ENCODE peak calls at places on chromosome 20, in ten cellular contexts. K, R, A, B, J, O, Q, V, M and W are unnamed samples.

GRCh38 chr20:41798926-41799502 is 180.8 kb upstream of the CHD6 start:
- DNase-seq in B (no peak), V (peak), A (no peak), M (no peak), Q (no peak), O (no peak), R (no peak), J (no peak), K (no peak), W (no peak)

GRCh38 chr20:59308493-59309201 is 8.2 kb downstream of the EDN3 start:
- DNase-seq in B (no peak), K (no peak), Q (no peak), A (no peak), V (no peak), R (no peak), M (no peak), O (peak), J (no peak), W (no peak)

GRCh38 chr20:63624486-63624885 is 2.4 kb downstream of the GMEB2 start:
- DNase-seq in Q (no peak), R (peak), J (peak), O (no peak), A (no peak), M (no peak), K (peak), V (peak), B (no peak), W (no peak)

GRCh38 chr20:3461911-3462677 is 8.7 kb upstream of the ATRN start:
- DNase-seq in R (no peak), Q (no peak), J (no peak), A (no peak), O (peak), V (no peak), M (no peak), B (no peak), K (no peak), W (no peak)

GRCh38 chr20:59402697-59403096 is 102.3 kb downstream of the EDN3 start:
- DNase-seq in J (no peak), O (no peak), A (peak), V (no peak), K (no peak), M (no peak), R (no peak), Q (no peak), B (no peak), W (peak)

GRCh38 chr20:46324960-46325703 is 16.8 kb upstream of the CDH22 start:
- DNase-seq in Q (peak), V (peak), O (peak), B (peak), J (peak), K (peak), A (no peak), R (no peak), M (peak), W (peak)

GRCh38 chr20:51760905-51761544 is 7.2 kb downstream of the ATP9A start:
- DNase-seq in K (no peak), V (peak), J (peak), R (no peak), A (no peak), B (no peak), Q (peak), O (no peak), M (no peak), W (no peak)

GRCh38 chr20:61731363-61732181 is 334.1 kb downstream of the TAF4 start:
- DNase-seq in V (no peak), M (peak), O (no peak), R (peak), K (peak), A (no peak), B (no peak), J (no peak), Q (peak), W (no peak)

GRCh38 chr20:32965581-32966373 is 38.5 kb downstream of the SUN5 start:
- DNase-seq in O (peak), R (no peak), K (no peak), Q (no peak), V (no peak), B (no peak), J (no peak), A (no peak), M (no peak), W (peak)

GRCh38 chr20:63177134-63177784 is 38.7 kb downstream of the YTHDF1 start:
- DNase-seq in J (no peak), K (no peak), A (no peak), O (no peak), M (no peak), B (no peak), R (no peak), Q (no peak), V (peak), W (peak)

GRCh38 chr20:16173044-16173443 is 400.2 kb downstream of the KIF16B start:
- DNase-seq in O (no peak), R (no peak), M (no peak), Q (no peak), V (no peak), J (no peak), B (no peak), K (no peak), A (no peak), W (no peak)

GRCh38 chr20:63383556-63383955 is 22.4 kb upstream of the CHRNA4 start:
- DNase-seq in R (no peak), O (no peak), J (no peak), V (no peak), A (no peak), Q (no peak), B (no peak), M (no peak), K (no peak), W (no peak)

GRCh38 chr20:48736636-48737035 is 91.2 kb downstream of the PREX1 start:
- DNase-seq in Q (no peak), A (no peak), M (no peak), J (no peak), B (no peak), R (no peak), K (no peak), V (no peak), O (no peak), W (no peak)

GRCh38 chr20:5497556-5497955 is 180.8 kb upstream of the PROKR2 start:
- DNase-seq in A (no peak), O (no peak), B (no peak), J (no peak), Q (no peak), M (no peak), V (no peak), R (no peak), K (no peak), W (no peak)

GRCh38 chr20:41058007-41058673 is 29.5 kb downstream of the TOP1 start:
- DNase-seq in M (peak), V (no peak), K (peak), Q (peak), A (no peak), J (peak), B (no peak), R (no peak), O (no peak), W (peak)

GRCh38 chr20:20697325-20697845 is 15.1 kb downstream of the RALGAPA2 start:
- DNase-seq in K (no peak), O (no peak), R (no peak), J (no peak), M (no peak), A (no peak), Q (no peak), V (no peak), B (no peak), W (no peak)

GRCh38 chr20:31712112-31712553 is 10.5 kb downstream of the BCL2L1 start:
- DNase-seq in M (no peak), R (no peak), J (peak), V (peak), B (no peak), O (peak), K (no peak), A (no peak), Q (no peak), W (no peak)

GRCh38 chr20:38873050-38873581 is 53.1 kb upstream of the FAM83D start:
- DNase-seq in J (no peak), K (no peak), Q (no peak), R (no peak), A (peak), M (no peak), B (no peak), O (no peak), V (no peak), W (peak)

GRCh38 chr20:63690898-63691710 is 5.3 kb upstream of the TNFRSF6B start:
- DNase-seq in B (no peak), K (no peak), M (no peak), R (peak), O (no peak), Q (no peak), A (no peak), V (no peak), J (no peak), W (no peak)

GRCh38 chr20:63612276-63612931 is 14.5 kb downstream of the GMEB2 start:
- DNase-seq in K (no peak), V (no peak), M (no peak), A (no peak), J (no peak), R (no peak), B (no peak), O (no peak), Q (no peak), W (no peak)

DNA sequence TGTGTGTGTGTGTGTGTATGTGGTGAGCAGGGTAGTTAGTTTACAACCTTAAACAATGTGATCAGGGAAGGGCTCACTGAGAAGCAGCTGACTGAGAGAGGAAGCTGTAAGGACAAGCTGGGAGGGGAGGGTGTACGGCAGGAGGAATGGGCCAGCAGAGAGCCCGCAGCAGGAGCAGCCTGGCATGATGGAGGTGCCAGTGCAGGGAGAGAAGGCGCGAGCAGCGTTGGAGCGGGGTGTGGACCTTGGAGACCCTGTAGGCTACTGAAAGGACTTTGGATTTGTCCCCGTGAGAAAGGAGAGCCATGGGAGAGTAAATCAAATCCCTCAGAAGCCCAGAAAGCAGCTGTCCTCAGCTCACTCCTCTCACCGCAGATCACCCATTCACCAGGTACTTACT is 18.5 kb downstream of the FAM209B start:
- DNase-seq in M (no peak), Q (no peak), K (no peak), B (no peak), A (no peak), R (no peak), J (no peak), O (no peak), V (no peak), W (no peak)
- TF ChIP-seq CTCF in M (no peak), Q (no peak), K (no peak), B (no peak), A (no peak), R (no peak), J (no peak), O (no peak), V (no peak), W (no peak)

DNA sequence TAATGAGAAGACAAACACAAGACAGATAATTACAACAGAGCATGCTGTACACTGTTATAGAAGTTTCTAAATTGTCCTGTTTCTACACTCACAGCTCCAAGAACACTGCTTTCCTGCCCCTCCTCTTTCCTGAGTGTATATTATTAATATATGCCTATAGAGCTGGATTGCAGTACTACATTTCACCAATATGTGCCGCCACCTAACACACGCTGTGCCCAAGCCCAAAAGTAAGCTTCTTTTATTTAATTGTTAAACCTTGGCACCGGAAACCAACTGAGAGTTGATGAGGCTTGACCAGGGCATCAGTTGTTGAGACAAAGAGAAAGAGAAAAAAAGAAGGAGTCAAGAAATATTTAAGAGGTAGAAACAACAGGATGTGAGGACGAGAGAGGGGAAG is 16.0 kb upstream of the PTPRT start:
- DNase-seq in O (no peak), R (no peak), V (no peak), B (no peak), J (no peak), M (no peak), A (no peak), Q (no peak), K (no peak), W (no peak)
- TF ChIP-seq CTCF in O (no peak), R (no peak), V (peak), B (no peak), J (no peak), M (no peak), A (no peak), Q (peak), K (no peak), W (no peak)

DNA sequence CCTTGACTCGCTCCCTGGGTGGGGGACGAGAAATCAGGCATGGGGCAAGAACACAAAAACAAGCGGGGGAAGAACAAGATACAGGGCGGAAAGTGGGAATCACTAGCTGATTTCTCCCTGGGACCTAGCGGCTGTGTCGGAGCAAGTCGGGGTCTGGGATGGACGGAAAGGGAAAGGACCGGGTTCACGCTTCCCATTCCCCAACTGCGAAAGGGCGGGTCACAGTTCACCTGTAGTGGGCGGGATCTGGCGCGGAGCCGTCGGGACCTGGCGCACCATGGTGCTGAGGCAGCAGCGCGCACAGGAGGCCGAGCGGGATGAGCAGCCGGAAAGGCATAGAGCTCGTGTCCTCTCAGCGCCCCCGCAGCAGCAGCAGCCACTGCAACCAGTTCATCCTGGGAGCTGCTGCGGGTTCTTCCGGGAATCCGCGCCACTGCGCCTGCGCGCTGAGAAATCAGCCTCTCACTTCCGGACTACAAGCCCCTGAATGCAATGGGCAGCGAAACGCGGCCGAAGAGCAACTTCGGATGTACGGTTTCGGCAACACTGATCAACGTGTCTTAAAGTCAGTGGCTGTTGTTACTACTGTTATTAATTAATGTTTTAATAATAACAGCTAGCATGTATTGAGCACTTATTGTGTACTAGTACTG is at the start of gene EDEM2:
- DNase-seq in J (peak), M (peak), Q (peak), R (peak), O (peak), V (peak), A (peak), B (peak), K (peak), W (peak)
- TF ChIP-seq CTCF in J (peak), M (peak), Q (no peak), R (no peak), O (no peak), V (no peak), A (no peak), B (peak), K (no peak), W (no peak)

DNA sequence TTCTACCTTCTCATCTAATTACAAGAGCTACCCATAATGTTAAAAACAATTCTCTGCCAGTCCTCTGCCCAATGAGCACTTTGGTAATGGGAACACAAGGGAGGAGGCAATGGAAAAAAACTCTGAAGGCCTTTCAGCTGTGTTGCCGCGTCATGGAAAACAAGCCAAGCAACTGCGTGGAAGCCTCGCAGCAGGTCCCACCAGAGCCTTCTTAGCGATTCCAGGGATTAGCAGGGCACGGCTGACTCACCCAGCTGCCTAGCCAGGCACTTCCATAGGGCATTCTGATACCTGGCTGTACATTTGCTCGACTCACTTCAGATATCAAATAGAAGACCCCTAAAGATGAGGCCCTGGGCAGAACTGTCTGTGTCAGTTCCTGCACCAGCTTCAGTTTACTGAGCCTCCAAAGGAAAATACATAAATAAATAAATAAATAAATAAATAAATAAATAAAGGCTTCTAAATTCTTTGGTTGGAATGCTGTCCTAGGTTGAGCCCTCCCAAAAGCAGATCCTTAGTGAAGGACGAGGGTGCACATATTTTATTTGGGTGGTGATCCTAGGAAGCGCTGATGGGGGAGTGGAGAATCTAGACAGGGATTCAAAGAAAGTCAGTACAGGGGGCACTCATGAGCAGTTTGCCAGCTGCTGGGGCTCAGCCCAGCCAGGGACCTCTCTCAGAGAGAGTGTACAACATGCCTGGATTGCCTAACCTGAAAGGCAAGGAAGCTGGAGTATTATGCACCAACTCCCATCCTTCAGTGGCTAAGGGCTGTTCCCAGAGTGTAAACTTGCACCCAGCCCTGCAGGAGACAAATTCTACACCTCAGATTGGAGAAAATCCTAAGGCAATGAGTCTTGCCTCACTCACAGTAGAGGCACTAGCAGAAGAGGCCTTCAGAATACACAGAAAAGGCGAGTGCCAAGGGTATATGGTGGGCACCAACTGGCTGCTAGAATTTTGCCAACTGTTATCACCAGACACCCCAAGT is 18.2 kb downstream of the SNAP25 start:
- DNase-seq in K (no peak), A (no peak), V (no peak), J (no peak), R (no peak), M (no peak), O (no peak), B (no peak), Q (no peak), W (no peak)
- TF ChIP-seq CTCF in K (no peak), A (no peak), V (no peak), J (no peak), R (no peak), M (no peak), O (no peak), B (no peak), Q (no peak), W (no peak)

GRCh38 chr20:407953-408842 is at the start of gene RBCK1:
- DNase-seq in J (peak), R (peak), K (peak), B (peak), A (peak), O (peak), Q (peak), M (peak), V (peak), W (peak)

GRCh38 chr20:408843-409696 is 971 bp downstream of the RBCK1 start:
- DNase-seq in V (no peak), O (no peak), K (no peak), B (no peak), Q (no peak), J (no peak), R (no peak), A (no peak), M (no peak), W (peak)

GRCh38 chr20:409697-410559 is 1.8 kb downstream of the RBCK1 start:
- DNase-seq in Q (no peak), K (no peak), R (no peak), V (no peak), M (no peak), A (no peak), B (no peak), J (no peak), O (no peak), W (peak)

GRCh38 chr20:406200-407096 is 1.7 kb upstream of the RBCK1 start:
- DNase-seq in O (no peak), J (no peak), B (no peak), Q (no peak), A (no peak), V (no peak), R (no peak), K (no peak), M (no peak), W (no peak)

DNA sequence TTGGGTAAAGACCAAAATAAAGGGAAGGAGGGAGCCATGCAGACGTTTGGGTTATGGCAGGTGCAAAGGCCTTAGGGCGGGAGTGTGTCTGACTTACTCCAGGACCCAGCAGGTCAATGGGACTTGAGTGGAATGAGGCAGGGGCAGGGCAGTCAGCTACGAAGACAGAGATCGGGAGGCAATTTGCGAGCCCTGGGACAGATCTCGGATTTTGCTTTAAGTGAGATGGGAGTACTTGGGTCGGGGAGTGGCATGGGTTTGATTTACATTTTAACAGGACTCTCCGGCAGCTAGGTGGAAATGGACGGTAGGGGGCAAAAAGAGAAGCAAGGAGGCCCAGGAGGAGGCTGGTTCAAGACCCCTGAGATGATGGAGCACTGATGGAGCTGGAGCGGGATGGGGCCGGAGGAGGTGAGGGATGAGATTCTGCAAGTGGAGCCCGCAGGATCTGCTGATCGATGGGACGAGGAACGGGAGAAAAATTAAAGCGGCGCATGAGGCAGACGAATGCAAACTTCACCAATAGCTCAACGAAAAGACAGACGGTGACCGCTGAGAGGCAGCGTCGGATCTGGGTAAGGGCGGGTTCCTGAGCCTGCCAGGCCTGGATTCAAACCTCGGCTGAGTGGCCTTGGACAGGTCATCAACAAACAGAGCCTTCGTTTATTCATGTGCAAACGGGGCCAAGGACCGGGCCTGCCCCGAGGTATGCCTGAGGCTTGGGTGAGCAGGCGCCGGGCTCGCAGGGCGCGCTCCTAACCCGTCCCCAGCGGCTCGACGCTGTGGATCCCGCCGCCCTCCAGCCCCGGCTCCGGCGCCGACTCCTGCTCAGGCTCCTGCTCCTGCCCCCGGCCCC is 774 bp upstream of the RBCK1 start:
- DNase-seq in O (peak), K (peak), J (peak), Q (peak), V (peak), A (peak), R (peak), B (peak), M (no peak), W (peak)
- TF ChIP-seq CTCF in O (no peak), K (peak), J (peak), Q (peak), V (peak), A (peak), R (no peak), B (no peak), M (no peak), W (no peak)